ENCODE peak calls at places on chromosomes 1 and 21, in eight cellular contexts. One of them, this sample, is unnamed.

GRCh38 chr21:18275740-18276139 is 31.1 kb downstream of the CHODL start:
- DNase-seq in CD8-positive, alpha-beta T cell: no peak
- DNase-seq in colonic mucosa: no peak
- DNase-seq in IMR-90: no peak
- DNase-seq in astrocyte: no peak
- DNase-seq in PC-3: no peak
- DNase-seq in Karpas-422: no peak
- DNase-seq in pancreas: no peak
- DNase-seq in this sample: no peak

GRCh38 chr1:11318982-11319381 is 46.0 kb downstream of the UBIAD1 start:
- DNase-seq in CD8-positive, alpha-beta T cell: no peak
- DNase-seq in colonic mucosa: no peak
- DNase-seq in IMR-90: no peak
- DNase-seq in astrocyte: no peak
- DNase-seq in PC-3: no peak
- DNase-seq in Karpas-422: peak
- DNase-seq in pancreas: no peak
- DNase-seq in this sample: no peak

GRCh38 chr21:17577701-17578100 is 35.0 kb downstream of the BTG3 start:
- DNase-seq in CD8-positive, alpha-beta T cell: no peak
- DNase-seq in colonic mucosa: no peak
- DNase-seq in IMR-90: no peak
- DNase-seq in astrocyte: no peak
- DNase-seq in PC-3: no peak
- DNase-seq in Karpas-422: no peak
- DNase-seq in pancreas: no peak
- DNase-seq in this sample: no peak

GRCh38 chr1:182317489-182318180 is 74.0 kb downstream of the GLUL start:
- DNase-seq in CD8-positive, alpha-beta T cell: no peak
- DNase-seq in colonic mucosa: peak
- DNase-seq in IMR-90: no peak
- DNase-seq in astrocyte: no peak
- DNase-seq in PC-3: no peak
- DNase-seq in Karpas-422: no peak
- DNase-seq in pancreas: peak
- DNase-seq in this sample: no peak

GRCh38 chr1:47436979-47437517 is 796 bp upstream of the FOXD2 start:
- DNase-seq in CD8-positive, alpha-beta T cell: no peak
- DNase-seq in colonic mucosa: no peak
- DNase-seq in IMR-90: peak
- DNase-seq in astrocyte: no peak
- DNase-seq in PC-3: peak
- DNase-seq in Karpas-422: peak
- DNase-seq in pancreas: no peak
- DNase-seq in this sample: no peak

GRCh38 chr1:211775208-211775607 is 55.4 kb downstream of the LPGAT1 start:
- DNase-seq in CD8-positive, alpha-beta T cell: no peak
- DNase-seq in colonic mucosa: no peak
- DNase-seq in IMR-90: no peak
- DNase-seq in astrocyte: no peak
- DNase-seq in PC-3: no peak
- DNase-seq in Karpas-422: no peak
- DNase-seq in pancreas: no peak
- DNase-seq in this sample: no peak

GRCh38 chr1:182385885-182386853 is 5.4 kb downstream of the GLUL start:
- DNase-seq in CD8-positive, alpha-beta T cell: no peak
- DNase-seq in colonic mucosa: no peak
- DNase-seq in IMR-90: no peak
- DNase-seq in astrocyte: no peak
- DNase-seq in PC-3: no peak
- DNase-seq in Karpas-422: no peak
- DNase-seq in pancreas: no peak
- DNase-seq in this sample: no peak

GRCh38 chr1:13774121-13774520 is 74.1 kb downstream of the PRDM2 start:
- DNase-seq in CD8-positive, alpha-beta T cell: no peak
- DNase-seq in colonic mucosa: no peak
- DNase-seq in IMR-90: no peak
- DNase-seq in astrocyte: no peak
- DNase-seq in PC-3: no peak
- DNase-seq in Karpas-422: no peak
- DNase-seq in pancreas: no peak
- DNase-seq in this sample: no peak

GRCh38 chr1:195251900-195252299 is 1356.3 kb downstream of the KCNT2 start:
- DNase-seq in CD8-positive, alpha-beta T cell: no peak
- DNase-seq in colonic mucosa: no peak
- DNase-seq in IMR-90: no peak
- DNase-seq in astrocyte: no peak
- DNase-seq in PC-3: no peak
- DNase-seq in Karpas-422: no peak
- DNase-seq in pancreas: no peak
- DNase-seq in this sample: no peak

GRCh38 chr1:66330711-66331110 is 203.2 kb upstream of the SGIP1 start:
- DNase-seq in CD8-positive, alpha-beta T cell: no peak
- DNase-seq in colonic mucosa: no peak
- DNase-seq in IMR-90: peak
- DNase-seq in astrocyte: peak
- DNase-seq in PC-3: peak
- DNase-seq in Karpas-422: no peak
- DNase-seq in pancreas: no peak
- DNase-seq in this sample: no peak

GRCh38 chr1:30744060-30744756 is 13.4 kb downstream of the LAPTM5 start:
- DNase-seq in CD8-positive, alpha-beta T cell: peak
- DNase-seq in colonic mucosa: no peak
- DNase-seq in IMR-90: peak
- DNase-seq in astrocyte: no peak
- DNase-seq in PC-3: no peak
- DNase-seq in Karpas-422: no peak
- DNase-seq in pancreas: no peak
- DNase-seq in this sample: no peak

GRCh38 chr1:119771770-119772169 is 3.1 kb upstream of the HMGCS2 start:
- DNase-seq in CD8-positive, alpha-beta T cell: no peak
- DNase-seq in colonic mucosa: no peak
- DNase-seq in IMR-90: no peak
- DNase-seq in astrocyte: no peak
- DNase-seq in PC-3: no peak
- DNase-seq in Karpas-422: no peak
- DNase-seq in pancreas: no peak
- DNase-seq in this sample: no peak

GRCh38 chr1:229373395-229373794 is 30.5 kb upstream of the CCSAP start:
- DNase-seq in CD8-positive, alpha-beta T cell: no peak
- DNase-seq in colonic mucosa: no peak
- DNase-seq in IMR-90: no peak
- DNase-seq in astrocyte: no peak
- DNase-seq in PC-3: no peak
- DNase-seq in Karpas-422: no peak
- DNase-seq in pancreas: no peak
- DNase-seq in this sample: no peak

GRCh38 chr1:229376521-229376920 is 33.7 kb upstream of the CCSAP start:
- DNase-seq in CD8-positive, alpha-beta T cell: no peak
- DNase-seq in colonic mucosa: no peak
- DNase-seq in IMR-90: no peak
- DNase-seq in astrocyte: no peak
- DNase-seq in PC-3: no peak
- DNase-seq in Karpas-422: no peak
- DNase-seq in pancreas: no peak
- DNase-seq in this sample: no peak

GRCh38 chr1:229372251-229372650 is 29.4 kb upstream of the CCSAP start:
- DNase-seq in CD8-positive, alpha-beta T cell: no peak
- DNase-seq in colonic mucosa: no peak
- DNase-seq in IMR-90: no peak
- DNase-seq in astrocyte: no peak
- DNase-seq in PC-3: no peak
- DNase-seq in Karpas-422: no peak
- DNase-seq in pancreas: no peak
- DNase-seq in this sample: no peak

GRCh38 chr1:229371624-229372023 is 28.8 kb upstream of the CCSAP start:
- DNase-seq in CD8-positive, alpha-beta T cell: no peak
- DNase-seq in colonic mucosa: no peak
- DNase-seq in IMR-90: no peak
- DNase-seq in astrocyte: no peak
- DNase-seq in PC-3: peak
- DNase-seq in Karpas-422: no peak
- DNase-seq in pancreas: no peak
- DNase-seq in this sample: no peak

GRCh38 chr1:229374485-229374884 is 31.6 kb upstream of the CCSAP start:
- DNase-seq in CD8-positive, alpha-beta T cell: no peak
- DNase-seq in colonic mucosa: no peak
- DNase-seq in IMR-90: no peak
- DNase-seq in astrocyte: no peak
- DNase-seq in PC-3: no peak
- DNase-seq in Karpas-422: no peak
- DNase-seq in pancreas: no peak
- DNase-seq in this sample: no peak
- H3K27ac ChIP-seq in CD8-positive, alpha-beta T cell: no peak
- H3K27ac ChIP-seq in colonic mucosa: no peak
- H3K27ac ChIP-seq in IMR-90: no peak
- H3K27ac ChIP-seq in astrocyte: no peak
- H3K27ac ChIP-seq in PC-3: no peak
- H3K27ac ChIP-seq in Karpas-422: no peak
- H3K27ac ChIP-seq in pancreas: no peak
- H3K27ac ChIP-seq in this sample: no peak

GRCh38 chr1:41743361-41743760 is 175.4 kb downstream of the HIVEP3 start:
- DNase-seq in CD8-positive, alpha-beta T cell: no peak
- DNase-seq in colonic mucosa: no peak
- DNase-seq in IMR-90: peak
- DNase-seq in astrocyte: peak
- DNase-seq in PC-3: peak
- DNase-seq in Karpas-422: no peak
- DNase-seq in pancreas: no peak
- DNase-seq in this sample: no peak

GRCh38 chr1:41741244-41741643 is 177.5 kb downstream of the HIVEP3 start:
- DNase-seq in CD8-positive, alpha-beta T cell: no peak
- DNase-seq in colonic mucosa: no peak
- DNase-seq in IMR-90: no peak
- DNase-seq in astrocyte: no peak
- DNase-seq in PC-3: peak
- DNase-seq in Karpas-422: no peak
- DNase-seq in pancreas: no peak
- DNase-seq in this sample: no peak

GRCh38 chr1:41740630-41741239 is 178.0 kb downstream of the HIVEP3 start:
- DNase-seq in CD8-positive, alpha-beta T cell: no peak
- DNase-seq in colonic mucosa: no peak
- DNase-seq in IMR-90: no peak
- DNase-seq in astrocyte: no peak
- DNase-seq in PC-3: no peak
- DNase-seq in Karpas-422: no peak
- DNase-seq in pancreas: no peak
- DNase-seq in this sample: no peak

GRCh38 chr1:41740058-41740457 is 178.7 kb downstream of the HIVEP3 start:
- DNase-seq in CD8-positive, alpha-beta T cell: no peak
- DNase-seq in colonic mucosa: no peak
- DNase-seq in IMR-90: no peak
- DNase-seq in astrocyte: no peak
- DNase-seq in PC-3: no peak
- DNase-seq in Karpas-422: no peak
- DNase-seq in pancreas: no peak
- DNase-seq in this sample: no peak

DNA sequence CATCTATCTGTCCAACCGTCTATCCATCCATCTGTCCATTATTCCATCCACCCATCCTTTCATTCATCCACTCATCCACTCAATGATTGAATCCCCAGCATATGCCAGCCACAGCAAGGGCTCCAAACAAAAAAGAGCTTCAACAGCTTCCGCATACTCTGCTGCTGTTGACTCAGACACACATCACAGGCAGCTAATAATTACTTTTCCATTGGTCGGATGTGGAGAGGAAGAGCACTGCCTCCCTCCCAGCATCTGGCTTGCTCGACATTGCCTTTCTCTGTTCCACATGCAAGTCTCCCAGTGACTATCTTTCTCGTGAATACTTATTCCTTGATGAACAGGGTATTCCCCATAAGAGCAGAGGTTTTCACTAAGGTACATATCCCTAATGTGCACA is 176.5 kb downstream of the HIVEP3 start:
- DNase-seq in CD8-positive, alpha-beta T cell: no peak
- DNase-seq in colonic mucosa: no peak
- DNase-seq in IMR-90: peak
- DNase-seq in astrocyte: peak
- DNase-seq in PC-3: peak
- DNase-seq in Karpas-422: no peak
- DNase-seq in pancreas: no peak
- DNase-seq in this sample: no peak
- H3K27ac ChIP-seq in CD8-positive, alpha-beta T cell: no peak
- H3K27ac ChIP-seq in colonic mucosa: no peak
- H3K27ac ChIP-seq in IMR-90: peak
- H3K27ac ChIP-seq in astrocyte: peak
- H3K27ac ChIP-seq in PC-3: peak
- H3K27ac ChIP-seq in Karpas-422: no peak
- H3K27ac ChIP-seq in pancreas: no peak
- H3K27ac ChIP-seq in this sample: no peak

GRCh38 chr1:28281608-28282425 is 22.5 kb downstream of the SESN2 start:
- DNase-seq in CD8-positive, alpha-beta T cell: no peak
- DNase-seq in colonic mucosa: peak
- DNase-seq in IMR-90: no peak
- DNase-seq in astrocyte: no peak
- DNase-seq in PC-3: no peak
- DNase-seq in Karpas-422: no peak
- DNase-seq in pancreas: no peak
- DNase-seq in this sample: no peak

GRCh38 chr1:28280501-28280900 is 21.2 kb downstream of the SESN2 start:
- DNase-seq in CD8-positive, alpha-beta T cell: no peak
- DNase-seq in colonic mucosa: no peak
- DNase-seq in IMR-90: no peak
- DNase-seq in astrocyte: no peak
- DNase-seq in PC-3: no peak
- DNase-seq in Karpas-422: no peak
- DNase-seq in pancreas: no peak
- DNase-seq in this sample: no peak

GRCh38 chr1:28282426-28283407 is 23.4 kb downstream of the SESN2 start:
- DNase-seq in CD8-positive, alpha-beta T cell: no peak
- DNase-seq in colonic mucosa: peak
- DNase-seq in IMR-90: no peak
- DNase-seq in astrocyte: no peak
- DNase-seq in PC-3: no peak
- DNase-seq in Karpas-422: no peak
- DNase-seq in pancreas: no peak
- DNase-seq in this sample: no peak

GRCh38 chr1:28279721-28280120 is 20.4 kb downstream of the SESN2 start:
- DNase-seq in CD8-positive, alpha-beta T cell: no peak
- DNase-seq in colonic mucosa: no peak
- DNase-seq in IMR-90: no peak
- DNase-seq in astrocyte: no peak
- DNase-seq in PC-3: no peak
- DNase-seq in Karpas-422: no peak
- DNase-seq in pancreas: no peak
- DNase-seq in this sample: no peak

GRCh38 chr1:28280961-28281360 is 21.6 kb downstream of the SESN2 start:
- DNase-seq in CD8-positive, alpha-beta T cell: no peak
- DNase-seq in colonic mucosa: peak
- DNase-seq in IMR-90: no peak
- DNase-seq in astrocyte: no peak
- DNase-seq in PC-3: no peak
- DNase-seq in Karpas-422: no peak
- DNase-seq in pancreas: no peak
- DNase-seq in this sample: no peak
- H3K27ac ChIP-seq in CD8-positive, alpha-beta T cell: no peak
- H3K27ac ChIP-seq in colonic mucosa: peak
- H3K27ac ChIP-seq in IMR-90: no peak
- H3K27ac ChIP-seq in astrocyte: no peak
- H3K27ac ChIP-seq in PC-3: no peak
- H3K27ac ChIP-seq in Karpas-422: no peak
- H3K27ac ChIP-seq in pancreas: no peak
- H3K27ac ChIP-seq in this sample: no peak

GRCh38 chr1:113399063-113399583 is 8.8 kb downstream of the MAGI3 start:
- DNase-seq in CD8-positive, alpha-beta T cell: no peak
- DNase-seq in colonic mucosa: no peak
- DNase-seq in IMR-90: no peak
- DNase-seq in astrocyte: no peak
- DNase-seq in PC-3: no peak
- DNase-seq in Karpas-422: no peak
- DNase-seq in pancreas: no peak
- DNase-seq in this sample: no peak
- H3K27ac ChIP-seq in CD8-positive, alpha-beta T cell: no peak
- H3K27ac ChIP-seq in colonic mucosa: no peak
- H3K27ac ChIP-seq in IMR-90: no peak
- H3K27ac ChIP-seq in astrocyte: no peak
- H3K27ac ChIP-seq in PC-3: no peak
- H3K27ac ChIP-seq in Karpas-422: no peak
- H3K27ac ChIP-seq in pancreas: no peak
- H3K27ac ChIP-seq in this sample: no peak